ENCODE peak calls at places on chromosomes 3 and 15, in seven cellular contexts. L is colonic mucosa, P is mammary epithelial cell, O is prostate gland, J is hepatocyte, C is IMR-90, Y is tibial artery. E is an unnamed sample. For H3K4me1 and H3K27me3, the result is how much of the 10 kb centered on the place peaks cover.

GRCh38 chr3:129892486-129892856 is 1.0 kb downstream of the TMCC1 start:
- DNase-seq in L (peak), P (no peak), O (no peak), J (no peak), C (no peak), Y (no peak), E (no peak)

GRCh38 chr3:5017953-5018531 is 38.8 kb downstream of the BHLHE40 start:
- DNase-seq in L (peak), P (peak), O (no peak), J (peak), C (no peak), Y (peak), E (peak)

GRCh38 chr3:11601446-11602241 is 42.1 kb downstream of the VGLL4 start:
- DNase-seq in L (no peak), P (no peak), O (peak), J (no peak), C (peak), Y (peak), E (no peak)

GRCh38 chr3:153614563-153614962 is 452.5 kb downstream of the RAP2B start:
- DNase-seq in L (no peak), P (peak), O (no peak), J (no peak), C (peak), Y (no peak), E (no peak)

GRCh38 chr3:97971679-97972567 is at the start of gene RIOX2:
- DNase-seq in L (peak), P (peak), O (peak), J (peak), C (peak), Y (peak), E (peak)

GRCh38 chr3:134874737-134875413 is 79.8 kb downstream of the EPHB1 start:
- DNase-seq in L (no peak), P (no peak), O (no peak), J (peak), C (no peak), Y (no peak), E (peak)

GRCh38 chr3:23740517-23741402 is 65.0 kb upstream of the UBE2E1 start:
- DNase-seq in L (peak), P (peak), O (no peak), J (peak), C (no peak), Y (peak), E (peak)

GRCh38 chr3:30318110-30318509 is 288.3 kb upstream of the TGFBR2 start:
- DNase-seq in L (no peak), P (no peak), O (no peak), J (no peak), C (no peak), Y (no peak), E (no peak)

GRCh38 chr3:72818915-72819314 is 29.3 kb downstream of the SHQ1 start:
- DNase-seq in L (no peak), P (peak), O (no peak), J (peak), C (peak), Y (no peak), E (peak)

GRCh38 chr3:8793242-8793641 is 23.8 kb upstream of the OXTR start:
- DNase-seq in L (no peak), P (peak), O (no peak), J (no peak), C (peak), Y (no peak), E (no peak)

GRCh38 chr3:159232966-159233365 is 431.1 kb downstream of the MFSD1 start:
- DNase-seq in L (no peak), P (no peak), O (no peak), J (no peak), C (no peak), Y (no peak), E (no peak)

GRCh38 chr3:105802073-105802706 is 66.6 kb downstream of the CBLB start:
- DNase-seq in L (no peak), P (no peak), O (no peak), J (no peak), C (no peak), Y (no peak), E (no peak)

GRCh38 chr3:65523878-65524277 is 514.8 kb downstream of the MAGI1 start:
- DNase-seq in L (no peak), P (no peak), O (no peak), J (no peak), C (no peak), Y (no peak), E (no peak)

GRCh38 chr3:176041812-176042211 is 1155.5 kb downstream of the TBL1XR1 start:
- DNase-seq in L (no peak), P (no peak), O (no peak), J (no peak), C (peak), Y (no peak), E (no peak)

GRCh38 chr3:167066977-167067843 is 312.9 kb downstream of the ZBBX start:
- DNase-seq in L (no peak), P (no peak), O (no peak), J (peak), C (no peak), Y (no peak), E (peak)

GRCh38 chr3:15198686-15199085 is 7.4 kb upstream of the CAPN7 start:
- DNase-seq in L (no peak), P (no peak), O (no peak), J (no peak), C (no peak), Y (no peak), E (no peak)

GRCh38 chr3:129854460-129854859 is 39.1 kb downstream of the TMCC1 start:
- DNase-seq in L (no peak), P (no peak), O (no peak), J (no peak), C (no peak), Y (no peak), E (no peak)

GRCh38 chr3:152219225-152219624 is 49.5 kb upstream of the MBNL1 start:
- DNase-seq in L (no peak), P (no peak), O (no peak), J (no peak), C (no peak), Y (no peak), E (no peak)

GRCh38 chr3:38266810-38267209 is 1.2 kb downstream of the SLC22A13 start:
- DNase-seq in L (no peak), P (no peak), O (no peak), J (no peak), C (no peak), Y (no peak), E (no peak)

GRCh38 chr3:13539285-13539625 is 9.7 kb upstream of the FBLN2 start:
- DNase-seq in L (no peak), P (peak), O (no peak), J (no peak), C (peak), Y (peak), E (no peak)

GRCh38 chr3:17116007-17116659 is 231.4 kb downstream of the PLCL2 start:
- DNase-seq in L (no peak), P (no peak), O (no peak), J (peak), C (no peak), Y (no peak), E (peak)

GRCh38 chr3:146968204-146968651 is 363.1 kb upstream of the PLSCR5 start:
- DNase-seq in L (no peak), P (peak), O (no peak), J (no peak), C (peak), Y (no peak), E (no peak)

GRCh38 chr3:52501046-52501445 is 5.9 kb downstream of the STAB1 start:
- DNase-seq in L (no peak), P (no peak), O (no peak), J (no peak), C (no peak), Y (no peak), E (no peak)

GRCh38 chr3:181292984-181293383 is 303.4 kb upstream of the DNAJC19 start:
- DNase-seq in L (no peak), P (peak), O (no peak), J (no peak), C (peak), Y (no peak), E (no peak)

GRCh38 chr3:112568642-112569041 is 6.8 kb downstream of the SLC35A5 start:
- DNase-seq in L (no peak), P (peak), O (no peak), J (no peak), C (peak), Y (no peak), E (no peak)

GRCh38 chr15:93862791-93863190 is 368.6 kb upstream of the MCTP2 start:
- DNase-seq in L (no peak), P (no peak), O (no peak), J (no peak), C (no peak), Y (peak), E (peak)

GRCh38 chr3:27758083-27758482 is 36.0 kb upstream of the EOMES start:
- DNase-seq in L (no peak), P (peak), O (no peak), J (peak), C (peak), Y (no peak), E (no peak)

GRCh38 chr3:160393346-160394008 is 5.5 kb downstream of the IFT80 start:
- DNase-seq in L (no peak), P (no peak), O (no peak), J (no peak), C (no peak), Y (no peak), E (no peak)

GRCh38 chr15:100783296-100783695 is 96.3 kb upstream of the ALDH1A3 start:
- DNase-seq in L (peak), P (no peak), O (no peak), J (no peak), C (no peak), Y (peak), E (no peak)

GRCh38 chr3:149781216-149781615 is 11.1 kb downstream of the ANKUB1 start:
- DNase-seq in L (no peak), P (no peak), O (no peak), J (no peak), C (no peak), Y (no peak), E (no peak)

GRCh38 chr15:78035861-78036476 is 41.5 kb downstream of the TBC1D2B start:
- DNase-seq in L (peak), P (no peak), O (no peak), J (peak), C (no peak), Y (no peak), E (peak)

GRCh38 chr3:12907729-12908128 is 66.4 kb upstream of the RPL32 start:
- DNase-seq in L (no peak), P (no peak), O (no peak), J (no peak), C (no peak), Y (no peak), E (no peak)

GRCh38 chr3:187889601-187890404 is 144.5 kb upstream of the BCL6 start:
- DNase-seq in L (no peak), P (no peak), O (no peak), J (no peak), C (no peak), Y (no peak), E (no peak)

GRCh38 chr3:34275811-34276210 is 477.4 kb downstream of the PDCD6IP start:
- DNase-seq in L (no peak), P (no peak), O (no peak), J (no peak), C (no peak), Y (no peak), E (no peak)

GRCh38 chr15:46416544-46416943 is 781.7 kb downstream of the SQOR start:
- DNase-seq in L (no peak), P (no peak), O (no peak), J (no peak), C (no peak), Y (no peak), E (no peak)

GRCh38 chr3:55270976-55271375 is 216.1 kb downstream of the WNT5A start:
- DNase-seq in L (no peak), P (no peak), O (no peak), J (no peak), C (peak), Y (no peak), E (no peak)

GRCh38 chr15:68623301-68623892 is 44.6 kb downstream of the CORO2B start:
- DNase-seq in L (no peak), P (no peak), O (no peak), J (peak), C (peak), Y (no peak), E (no peak)

GRCh38 chr3:156383433-156384025 is 171.4 kb downstream of the SSR3 start:
- DNase-seq in L (no peak), P (no peak), O (no peak), J (no peak), C (no peak), Y (peak), E (no peak)

GRCh38 chr3:53724566-53724965 is 121.7 kb downstream of the CHDH start:
- DNase-seq in L (no peak), P (no peak), O (no peak), J (no peak), C (no peak), Y (no peak), E (no peak)

GRCh38 chr3:191518861-191519260 is 57.9 kb downstream of the PYDC2 start:
- DNase-seq in L (no peak), P (no peak), O (no peak), J (no peak), C (no peak), Y (no peak), E (no peak)

GRCh38 chr3:191523099-191523498 is 62.1 kb downstream of the PYDC2 start:
- DNase-seq in L (no peak), P (no peak), O (no peak), J (no peak), C (no peak), Y (no peak), E (peak)

GRCh38 chr3:191521055-191521454 is 60.1 kb downstream of the PYDC2 start:
- DNase-seq in L (no peak), P (no peak), O (no peak), J (no peak), C (no peak), Y (no peak), E (no peak)
- H3K4me1 ChIP-seq in L (under half), P (under half), O (under half), J (under half), C (under half), Y (under half), E (under half)

GRCh38 chr15:33009026-33009425 is 185.5 kb downstream of the FMN1 start:
- DNase-seq in L (no peak), P (no peak), O (no peak), J (no peak), C (no peak), Y (no peak), E (no peak)
- H3K27ac ChIP-seq in L (no peak), P (no peak), O (no peak), J (no peak), C (no peak), Y (no peak), E (no peak)

DNA sequence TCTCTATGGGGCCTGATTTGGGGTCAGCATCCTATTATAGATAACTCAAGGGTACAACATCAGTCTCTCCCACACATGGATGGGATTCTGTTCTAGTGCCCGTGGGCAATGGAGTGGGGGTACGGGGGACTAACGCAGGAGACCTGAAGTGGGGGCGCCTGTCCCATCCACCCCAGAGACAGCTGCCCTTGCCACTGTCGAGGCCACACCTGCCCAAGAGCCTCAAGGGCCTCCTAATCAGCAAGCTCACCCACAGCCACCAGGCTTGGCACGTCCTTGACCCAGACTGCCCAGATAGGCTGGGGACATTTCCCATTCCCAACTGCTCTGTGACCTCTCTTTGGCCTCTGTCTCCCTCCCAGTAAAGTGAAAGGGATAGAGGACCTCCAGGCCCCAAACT is 8.5 kb upstream of the ISLR2 start:
- DNase-seq in L (no peak), P (no peak), O (no peak), J (no peak), C (no peak), Y (no peak), E (no peak)
- H3K27me3 ChIP-seq in L (under half), P (under half), O (under half), J (under half), C (half or more), Y (under half), E (under half)

GRCh38 chr15:88653200-88654064 is 14.6 kb downstream of the ISG20 start:
- DNase-seq in L (no peak), P (peak), O (no peak), J (no peak), C (no peak), Y (peak), E (no peak)
- H3K4me1 ChIP-seq in L (under half), P (under half), O (under half), J (under half), C (under half), Y (under half), E (under half)